ENCODE peak calls at places on chromosome 14, in ten cellular contexts. One of them, this sample, is unnamed.

GRCh38 chr14:54146601-54147000 is 190.0 kb upstream of the BMP4 start:
- DNase-seq in SJSA1: no peak
- DNase-seq in CD4-positive, CD25-positive, alpha-beta regulatory T cell: no peak
- DNase-seq in psoas muscle: no peak
- DNase-seq in NT2/D1: no peak
- DNase-seq in endothelial cell of umbilical vein: no peak
- DNase-seq in HFF-Myc: no peak
- DNase-seq in CD8-positive, alpha-beta T cell: no peak
- DNase-seq in heart right ventricle: no peak
- DNase-seq in thoracic aorta: no peak
- DNase-seq in this sample: no peak

GRCh38 chr14:36820901-36821300 is 159.2 kb downstream of the PAX9 start:
- DNase-seq in psoas muscle: no peak
- DNase-seq in SJSA1: no peak
- DNase-seq in CD4-positive, CD25-positive, alpha-beta regulatory T cell: no peak
- DNase-seq in NT2/D1: no peak
- DNase-seq in thoracic aorta: no peak
- DNase-seq in CD8-positive, alpha-beta T cell: no peak
- DNase-seq in HFF-Myc: no peak
- DNase-seq in endothelial cell of umbilical vein: no peak
- DNase-seq in heart right ventricle: no peak
- DNase-seq in this sample: no peak

GRCh38 chr14:91904956-91905645 is 37.8 kb upstream of the TC2N start:
- DNase-seq in thoracic aorta: no peak
- DNase-seq in endothelial cell of umbilical vein: no peak
- DNase-seq in CD4-positive, CD25-positive, alpha-beta regulatory T cell: no peak
- DNase-seq in psoas muscle: no peak
- DNase-seq in SJSA1: no peak
- DNase-seq in NT2/D1: no peak
- DNase-seq in HFF-Myc: no peak
- DNase-seq in CD8-positive, alpha-beta T cell: no peak
- DNase-seq in heart right ventricle: no peak
- DNase-seq in this sample: no peak

GRCh38 chr14:67166450-67166853 is 22.8 kb upstream of the GARIN2 start:
- DNase-seq in CD8-positive, alpha-beta T cell: peak
- DNase-seq in psoas muscle: no peak
- DNase-seq in SJSA1: peak
- DNase-seq in thoracic aorta: no peak
- DNase-seq in HFF-Myc: peak
- DNase-seq in endothelial cell of umbilical vein: peak
- DNase-seq in NT2/D1: peak
- DNase-seq in heart right ventricle: peak
- DNase-seq in CD4-positive, CD25-positive, alpha-beta regulatory T cell: no peak
- DNase-seq in this sample: no peak

GRCh38 chr14:59632381-59632780 is 55.8 kb upstream of the CCDC175 start:
- DNase-seq in endothelial cell of umbilical vein: peak
- DNase-seq in CD8-positive, alpha-beta T cell: no peak
- DNase-seq in NT2/D1: no peak
- DNase-seq in CD4-positive, CD25-positive, alpha-beta regulatory T cell: no peak
- DNase-seq in psoas muscle: no peak
- DNase-seq in thoracic aorta: no peak
- DNase-seq in SJSA1: no peak
- DNase-seq in heart right ventricle: no peak
- DNase-seq in HFF-Myc: no peak
- DNase-seq in this sample: no peak

GRCh38 chr14:92039073-92039719 is 663 bp downstream of the TRIP11 start:
- DNase-seq in HFF-Myc: peak
- DNase-seq in SJSA1: no peak
- DNase-seq in CD8-positive, alpha-beta T cell: peak
- DNase-seq in CD4-positive, CD25-positive, alpha-beta regulatory T cell: no peak
- DNase-seq in thoracic aorta: no peak
- DNase-seq in heart right ventricle: no peak
- DNase-seq in endothelial cell of umbilical vein: peak
- DNase-seq in psoas muscle: peak
- DNase-seq in NT2/D1: peak
- DNase-seq in this sample: no peak

GRCh38 chr14:50344116-50344775 is 32.1 kb downstream of the DMAC2L start:
- DNase-seq in psoas muscle: no peak
- DNase-seq in CD8-positive, alpha-beta T cell: peak
- DNase-seq in thoracic aorta: no peak
- DNase-seq in SJSA1: peak
- DNase-seq in NT2/D1: no peak
- DNase-seq in HFF-Myc: no peak
- DNase-seq in endothelial cell of umbilical vein: no peak
- DNase-seq in heart right ventricle: no peak
- DNase-seq in CD4-positive, CD25-positive, alpha-beta regulatory T cell: no peak
- DNase-seq in this sample: no peak

GRCh38 chr14:55807536-55807935 is 227.5 kb downstream of the KTN1 start:
- DNase-seq in thoracic aorta: no peak
- DNase-seq in CD4-positive, CD25-positive, alpha-beta regulatory T cell: no peak
- DNase-seq in heart right ventricle: no peak
- DNase-seq in CD8-positive, alpha-beta T cell: no peak
- DNase-seq in endothelial cell of umbilical vein: no peak
- DNase-seq in HFF-Myc: no peak
- DNase-seq in NT2/D1: no peak
- DNase-seq in SJSA1: no peak
- DNase-seq in psoas muscle: no peak
- DNase-seq in this sample: no peak

GRCh38 chr14:62206456-62206855 is 444.2 kb downstream of the SNAPC1 start:
- DNase-seq in SJSA1: no peak
- DNase-seq in heart right ventricle: no peak
- DNase-seq in HFF-Myc: no peak
- DNase-seq in thoracic aorta: no peak
- DNase-seq in psoas muscle: no peak
- DNase-seq in endothelial cell of umbilical vein: peak
- DNase-seq in CD8-positive, alpha-beta T cell: no peak
- DNase-seq in CD4-positive, CD25-positive, alpha-beta regulatory T cell: no peak
- DNase-seq in NT2/D1: no peak
- DNase-seq in this sample: no peak

GRCh38 chr14:78498062-78498595 is 328.0 kb downstream of the NRXN3 start:
- DNase-seq in psoas muscle: no peak
- DNase-seq in heart right ventricle: no peak
- DNase-seq in CD4-positive, CD25-positive, alpha-beta regulatory T cell: no peak
- DNase-seq in SJSA1: no peak
- DNase-seq in thoracic aorta: no peak
- DNase-seq in HFF-Myc: no peak
- DNase-seq in endothelial cell of umbilical vein: no peak
- DNase-seq in CD8-positive, alpha-beta T cell: no peak
- DNase-seq in NT2/D1: no peak
- DNase-seq in this sample: no peak

GRCh38 chr14:31854508-31855075 is 222.5 kb upstream of the ARHGAP5 start:
- DNase-seq in CD4-positive, CD25-positive, alpha-beta regulatory T cell: no peak
- DNase-seq in endothelial cell of umbilical vein: no peak
- DNase-seq in SJSA1: no peak
- DNase-seq in NT2/D1: no peak
- DNase-seq in thoracic aorta: no peak
- DNase-seq in CD8-positive, alpha-beta T cell: no peak
- DNase-seq in HFF-Myc: no peak
- DNase-seq in heart right ventricle: no peak
- DNase-seq in psoas muscle: no peak
- DNase-seq in this sample: no peak

GRCh38 chr14:24216345-24216699 is 456 bp upstream of the MDP1 start:
- DNase-seq in NT2/D1: no peak
- DNase-seq in CD4-positive, CD25-positive, alpha-beta regulatory T cell: no peak
- DNase-seq in thoracic aorta: no peak
- DNase-seq in endothelial cell of umbilical vein: no peak
- DNase-seq in SJSA1: peak
- DNase-seq in HFF-Myc: no peak
- DNase-seq in CD8-positive, alpha-beta T cell: no peak
- DNase-seq in psoas muscle: no peak
- DNase-seq in heart right ventricle: no peak
- DNase-seq in this sample: no peak

GRCh38 chr14:24211311-24211710 is 2.0 kb downstream of the CHMP4A start:
- DNase-seq in CD8-positive, alpha-beta T cell: no peak
- DNase-seq in NT2/D1: no peak
- DNase-seq in endothelial cell of umbilical vein: no peak
- DNase-seq in heart right ventricle: no peak
- DNase-seq in psoas muscle: no peak
- DNase-seq in HFF-Myc: no peak
- DNase-seq in CD4-positive, CD25-positive, alpha-beta regulatory T cell: no peak
- DNase-seq in thoracic aorta: no peak
- DNase-seq in SJSA1: no peak
- DNase-seq in this sample: no peak

GRCh38 chr14:24215495-24216344 is at the start of gene MDP1:
- DNase-seq in endothelial cell of umbilical vein: peak
- DNase-seq in SJSA1: peak
- DNase-seq in thoracic aorta: peak
- DNase-seq in HFF-Myc: peak
- DNase-seq in psoas muscle: peak
- DNase-seq in heart right ventricle: peak
- DNase-seq in CD8-positive, alpha-beta T cell: peak
- DNase-seq in CD4-positive, CD25-positive, alpha-beta regulatory T cell: peak
- DNase-seq in NT2/D1: peak
- DNase-seq in this sample: peak

GRCh38 chr14:24212924-24213865 is at the start of gene CHMP4A:
- DNase-seq in HFF-Myc: peak
- DNase-seq in SJSA1: peak
- DNase-seq in CD4-positive, CD25-positive, alpha-beta regulatory T cell: peak
- DNase-seq in NT2/D1: peak
- DNase-seq in psoas muscle: peak
- DNase-seq in CD8-positive, alpha-beta T cell: peak
- DNase-seq in thoracic aorta: peak
- DNase-seq in endothelial cell of umbilical vein: peak
- DNase-seq in heart right ventricle: peak
- DNase-seq in this sample: peak

GRCh38 chr14:24213866-24214652 is 771 bp upstream of the CHMP4A start:
- DNase-seq in SJSA1: no peak
- DNase-seq in CD8-positive, alpha-beta T cell: no peak
- DNase-seq in CD4-positive, CD25-positive, alpha-beta regulatory T cell: no peak
- DNase-seq in HFF-Myc: no peak
- DNase-seq in NT2/D1: no peak
- DNase-seq in heart right ventricle: no peak
- DNase-seq in thoracic aorta: no peak
- DNase-seq in endothelial cell of umbilical vein: no peak
- DNase-seq in psoas muscle: no peak
- DNase-seq in this sample: no peak
- H3K4me3 ChIP-seq in SJSA1: peak
- H3K4me3 ChIP-seq in CD8-positive, alpha-beta T cell: no peak
- H3K4me3 ChIP-seq in CD4-positive, CD25-positive, alpha-beta regulatory T cell: peak
- H3K4me3 ChIP-seq in HFF-Myc: peak
- H3K4me3 ChIP-seq in NT2/D1: no peak
- H3K4me3 ChIP-seq in heart right ventricle: peak
- H3K4me3 ChIP-seq in thoracic aorta: peak
- H3K4me3 ChIP-seq in endothelial cell of umbilical vein: peak
- H3K4me3 ChIP-seq in psoas muscle: peak
- H3K4me3 ChIP-seq in this sample: peak

GRCh38 chr14:85576161-85576560 is 46.2 kb downstream of the FLRT2 start:
- DNase-seq in endothelial cell of umbilical vein: no peak
- DNase-seq in psoas muscle: no peak
- DNase-seq in heart right ventricle: no peak
- DNase-seq in NT2/D1: no peak
- DNase-seq in SJSA1: peak
- DNase-seq in CD4-positive, CD25-positive, alpha-beta regulatory T cell: no peak
- DNase-seq in thoracic aorta: no peak
- DNase-seq in HFF-Myc: no peak
- DNase-seq in CD8-positive, alpha-beta T cell: no peak
- DNase-seq in this sample: no peak
- H3K4me3 ChIP-seq in endothelial cell of umbilical vein: no peak
- H3K4me3 ChIP-seq in psoas muscle: no peak
- H3K4me3 ChIP-seq in heart right ventricle: no peak
- H3K4me3 ChIP-seq in NT2/D1: no peak
- H3K4me3 ChIP-seq in SJSA1: no peak
- H3K4me3 ChIP-seq in CD4-positive, CD25-positive, alpha-beta regulatory T cell: no peak
- H3K4me3 ChIP-seq in thoracic aorta: no peak
- H3K4me3 ChIP-seq in HFF-Myc: no peak
- H3K4me3 ChIP-seq in CD8-positive, alpha-beta T cell: no peak
- H3K4me3 ChIP-seq in this sample: no peak

DNA sequence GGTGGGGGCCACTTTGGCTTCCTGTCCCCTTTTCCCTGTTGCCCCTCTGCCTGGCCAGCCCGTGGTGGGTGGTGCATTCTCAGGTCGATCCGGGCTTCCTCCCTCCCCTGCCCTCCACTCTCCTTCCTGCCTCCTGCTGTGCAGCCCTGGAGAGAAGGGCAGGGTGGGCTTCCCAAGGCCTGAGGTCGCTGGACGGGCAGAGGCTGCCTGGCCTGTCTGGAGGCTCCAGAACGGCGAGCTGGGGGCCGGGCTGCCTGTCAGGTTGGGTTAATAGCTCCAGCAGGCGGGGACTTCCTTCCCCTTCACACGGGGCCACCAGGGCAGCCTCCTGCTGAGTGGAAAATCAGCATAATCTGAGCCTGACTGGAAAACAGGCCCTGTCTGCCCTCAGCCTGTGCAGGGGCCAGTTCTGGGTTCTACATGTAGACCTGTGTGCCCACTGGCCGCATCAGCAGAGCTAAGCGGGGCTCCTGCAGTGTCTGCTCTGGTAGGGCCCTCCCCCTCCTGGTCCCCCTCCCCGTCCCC is 11.3 kb downstream of the KIF26A start:
- DNase-seq in heart right ventricle: peak
- DNase-seq in HFF-Myc: no peak
- DNase-seq in NT2/D1: no peak
- DNase-seq in thoracic aorta: no peak
- DNase-seq in endothelial cell of umbilical vein: peak
- DNase-seq in CD8-positive, alpha-beta T cell: peak
- DNase-seq in SJSA1: no peak
- DNase-seq in psoas muscle: peak
- DNase-seq in CD4-positive, CD25-positive, alpha-beta regulatory T cell: no peak
- DNase-seq in this sample: no peak
- H3K4me3 ChIP-seq in heart right ventricle: no peak
- H3K4me3 ChIP-seq in HFF-Myc: peak
- H3K4me3 ChIP-seq in NT2/D1: no peak
- H3K4me3 ChIP-seq in thoracic aorta: no peak
- H3K4me3 ChIP-seq in endothelial cell of umbilical vein: no peak
- H3K4me3 ChIP-seq in CD8-positive, alpha-beta T cell: no peak
- H3K4me3 ChIP-seq in SJSA1: no peak
- H3K4me3 ChIP-seq in psoas muscle: no peak
- H3K4me3 ChIP-seq in CD4-positive, CD25-positive, alpha-beta regulatory T cell: no peak
- H3K4me3 ChIP-seq in this sample: no peak

GRCh38 chr14:73235531-73236155 is 1.7 kb upstream of the PAPLN start:
- DNase-seq in SJSA1: no peak
- DNase-seq in psoas muscle: peak
- DNase-seq in HFF-Myc: no peak
- DNase-seq in endothelial cell of umbilical vein: no peak
- DNase-seq in thoracic aorta: no peak
- DNase-seq in heart right ventricle: no peak
- DNase-seq in NT2/D1: no peak
- DNase-seq in CD4-positive, CD25-positive, alpha-beta regulatory T cell: no peak
- DNase-seq in CD8-positive, alpha-beta T cell: no peak
- DNase-seq in this sample: no peak

GRCh38 chr14:73237786-73238261 is 518 bp downstream of the PAPLN start:
- DNase-seq in NT2/D1: no peak
- DNase-seq in psoas muscle: no peak
- DNase-seq in thoracic aorta: no peak
- DNase-seq in HFF-Myc: no peak
- DNase-seq in SJSA1: no peak
- DNase-seq in CD4-positive, CD25-positive, alpha-beta regulatory T cell: no peak
- DNase-seq in heart right ventricle: no peak
- DNase-seq in endothelial cell of umbilical vein: no peak
- DNase-seq in CD8-positive, alpha-beta T cell: no peak
- DNase-seq in this sample: no peak

GRCh38 chr14:73237219-73237785 is at the start of gene PAPLN:
- DNase-seq in HFF-Myc: no peak
- DNase-seq in psoas muscle: peak
- DNase-seq in CD4-positive, CD25-positive, alpha-beta regulatory T cell: no peak
- DNase-seq in NT2/D1: no peak
- DNase-seq in CD8-positive, alpha-beta T cell: no peak
- DNase-seq in thoracic aorta: no peak
- DNase-seq in SJSA1: no peak
- DNase-seq in heart right ventricle: no peak
- DNase-seq in endothelial cell of umbilical vein: no peak
- DNase-seq in this sample: no peak

GRCh38 chr14:73236157-73236556 is 1.1 kb upstream of the PAPLN start:
- DNase-seq in endothelial cell of umbilical vein: no peak
- DNase-seq in psoas muscle: no peak
- DNase-seq in NT2/D1: no peak
- DNase-seq in HFF-Myc: no peak
- DNase-seq in SJSA1: no peak
- DNase-seq in CD8-positive, alpha-beta T cell: no peak
- DNase-seq in CD4-positive, CD25-positive, alpha-beta regulatory T cell: no peak
- DNase-seq in thoracic aorta: no peak
- DNase-seq in heart right ventricle: no peak
- DNase-seq in this sample: no peak

GRCh38 chr14:73236752-73237218 is 521 bp upstream of the PAPLN start:
- DNase-seq in NT2/D1: no peak
- DNase-seq in CD4-positive, CD25-positive, alpha-beta regulatory T cell: no peak
- DNase-seq in thoracic aorta: no peak
- DNase-seq in SJSA1: no peak
- DNase-seq in HFF-Myc: no peak
- DNase-seq in CD8-positive, alpha-beta T cell: no peak
- DNase-seq in heart right ventricle: no peak
- DNase-seq in psoas muscle: no peak
- DNase-seq in endothelial cell of umbilical vein: no peak
- DNase-seq in this sample: no peak
- H3K4me3 ChIP-seq in NT2/D1: no peak
- H3K4me3 ChIP-seq in CD4-positive, CD25-positive, alpha-beta regulatory T cell: no peak
- H3K4me3 ChIP-seq in thoracic aorta: peak
- H3K4me3 ChIP-seq in SJSA1: no peak
- H3K4me3 ChIP-seq in HFF-Myc: no peak
- H3K4me3 ChIP-seq in CD8-positive, alpha-beta T cell: no peak
- H3K4me3 ChIP-seq in heart right ventricle: no peak
- H3K4me3 ChIP-seq in psoas muscle: peak
- H3K4me3 ChIP-seq in endothelial cell of umbilical vein: no peak
- H3K4me3 ChIP-seq in this sample: no peak

This sample was measured in GM12864.